ENCODE peak calls at places on chromosomes 6 and 20, in five cellular contexts. One of them, this sample, is unnamed.

GRCh38 chr6:6610031-6610591 is 21.6 kb downstream of the LY86 start:
- DNase-seq in CD4-positive, alpha-beta T cell: peak; percentile 23
- DNase-seq in psoas muscle: no peak
- DNase-seq in activated naive CD4-positive, alpha-beta T cell: peak; percentile 30
- DNase-seq in LoVo: no peak
- DNase-seq in this sample: no peak

GRCh38 chr6:133973109-133973971 is 20.3 kb downstream of the TBPL1 start:
- DNase-seq in CD4-positive, alpha-beta T cell: no peak
- DNase-seq in psoas muscle: no peak
- DNase-seq in activated naive CD4-positive, alpha-beta T cell: no peak
- DNase-seq in LoVo: peak; percentile 62
- DNase-seq in this sample: no peak

GRCh38 chr20:22339091-22339881 is 245.1 kb downstream of the FOXA2 start:
- DNase-seq in CD4-positive, alpha-beta T cell: no peak
- DNase-seq in psoas muscle: no peak
- DNase-seq in activated naive CD4-positive, alpha-beta T cell: no peak
- DNase-seq in LoVo: peak; percentile 77
- DNase-seq in this sample: peak; percentile 17

GRCh38 chr6:106799008-106799952 is 169.9 kb downstream of the QRSL1 start:
- DNase-seq in CD4-positive, alpha-beta T cell: no peak
- DNase-seq in psoas muscle: no peak
- DNase-seq in activated naive CD4-positive, alpha-beta T cell: no peak
- DNase-seq in LoVo: peak; percentile 68
- DNase-seq in this sample: no peak

GRCh38 chr20:53296451-53297153 is 297.0 kb downstream of the ZNF217 start:
- DNase-seq in CD4-positive, alpha-beta T cell: no peak
- DNase-seq in psoas muscle: no peak
- DNase-seq in activated naive CD4-positive, alpha-beta T cell: no peak
- DNase-seq in LoVo: no peak
- DNase-seq in this sample: no peak

GRCh38 chr6:5050009-5050408 is 35.1 kb upstream of the PPP1R3G start:
- DNase-seq in CD4-positive, alpha-beta T cell: no peak
- DNase-seq in psoas muscle: no peak
- DNase-seq in activated naive CD4-positive, alpha-beta T cell: no peak
- DNase-seq in LoVo: no peak
- DNase-seq in this sample: no peak

GRCh38 chr20:42836339-42836738 is 353.4 kb downstream of the PTPRT start:
- DNase-seq in CD4-positive, alpha-beta T cell: no peak
- DNase-seq in psoas muscle: no peak
- DNase-seq in activated naive CD4-positive, alpha-beta T cell: no peak
- DNase-seq in LoVo: no peak
- DNase-seq in this sample: no peak

GRCh38 chr6:13478525-13478962 is 8.9 kb downstream of the GFOD1 start:
- DNase-seq in CD4-positive, alpha-beta T cell: no peak
- DNase-seq in psoas muscle: no peak
- DNase-seq in activated naive CD4-positive, alpha-beta T cell: no peak
- DNase-seq in LoVo: no peak
- DNase-seq in this sample: no peak

GRCh38 chr6:168415993-168416530 is 24.9 kb upstream of the SMOC2 start:
- DNase-seq in CD4-positive, alpha-beta T cell: no peak
- DNase-seq in psoas muscle: no peak
- DNase-seq in activated naive CD4-positive, alpha-beta T cell: no peak
- DNase-seq in LoVo: no peak
- DNase-seq in this sample: no peak

GRCh38 chr20:32538526-32538918 is 46.6 kb downstream of the NOL4L start:
- DNase-seq in CD4-positive, alpha-beta T cell: no peak
- DNase-seq in psoas muscle: no peak
- DNase-seq in activated naive CD4-positive, alpha-beta T cell: peak; percentile 22
- DNase-seq in LoVo: no peak
- DNase-seq in this sample: no peak

GRCh38 chr20:57450419-57450818 is 59.2 kb downstream of the RBM38 start:
- DNase-seq in CD4-positive, alpha-beta T cell: no peak
- DNase-seq in psoas muscle: peak; percentile 41
- DNase-seq in activated naive CD4-positive, alpha-beta T cell: no peak
- DNase-seq in LoVo: no peak
- DNase-seq in this sample: no peak

GRCh38 chr6:141513830-141514229 is 618.9 kb upstream of the GJE1 start:
- DNase-seq in CD4-positive, alpha-beta T cell: no peak
- DNase-seq in psoas muscle: no peak
- DNase-seq in activated naive CD4-positive, alpha-beta T cell: no peak
- DNase-seq in LoVo: no peak
- DNase-seq in this sample: no peak

GRCh38 chr6:47529734-47530133 is 52.1 kb downstream of the CD2AP start:
- DNase-seq in CD4-positive, alpha-beta T cell: no peak
- DNase-seq in psoas muscle: no peak
- DNase-seq in activated naive CD4-positive, alpha-beta T cell: no peak
- DNase-seq in LoVo: no peak
- DNase-seq in this sample: no peak

GRCh38 chr6:49634811-49635159 is 1.9 kb downstream of the RHAG start:
- DNase-seq in CD4-positive, alpha-beta T cell: no peak
- DNase-seq in psoas muscle: no peak
- DNase-seq in activated naive CD4-positive, alpha-beta T cell: no peak
- DNase-seq in LoVo: no peak
- DNase-seq in this sample: no peak

GRCh38 chr6:134436950-134437349 is 119.0 kb upstream of the SGK1 start:
- DNase-seq in CD4-positive, alpha-beta T cell: no peak
- DNase-seq in psoas muscle: no peak
- DNase-seq in activated naive CD4-positive, alpha-beta T cell: no peak
- DNase-seq in LoVo: no peak
- DNase-seq in this sample: no peak

GRCh38 chr6:132952468-132952867 is 138.1 kb downstream of the RPS12 start:
- DNase-seq in CD4-positive, alpha-beta T cell: no peak
- DNase-seq in psoas muscle: no peak
- DNase-seq in activated naive CD4-positive, alpha-beta T cell: no peak
- DNase-seq in LoVo: no peak
- DNase-seq in this sample: no peak

GRCh38 chr20:58144071-58144470 is 84.4 kb downstream of the ANKRD60 start:
- DNase-seq in CD4-positive, alpha-beta T cell: no peak
- DNase-seq in psoas muscle: no peak
- DNase-seq in activated naive CD4-positive, alpha-beta T cell: no peak
- DNase-seq in LoVo: no peak
- DNase-seq in this sample: no peak

GRCh38 chr20:57715268-57715904 is 5.6 kb upstream of the PMEPA1 start:
- DNase-seq in CD4-positive, alpha-beta T cell: no peak
- DNase-seq in psoas muscle: no peak
- DNase-seq in activated naive CD4-positive, alpha-beta T cell: no peak
- DNase-seq in LoVo: no peak
- DNase-seq in this sample: no peak

GRCh38 chr6:33727932-33728331 is 16.4 kb upstream of the UQCC2 start:
- DNase-seq in CD4-positive, alpha-beta T cell: no peak
- DNase-seq in psoas muscle: no peak
- DNase-seq in activated naive CD4-positive, alpha-beta T cell: no peak
- DNase-seq in LoVo: no peak
- DNase-seq in this sample: no peak

GRCh38 chr6:169968541-169969270 is 217.3 kb downstream of the ERMARD start:
- DNase-seq in CD4-positive, alpha-beta T cell: no peak
- DNase-seq in psoas muscle: no peak
- DNase-seq in activated naive CD4-positive, alpha-beta T cell: no peak
- DNase-seq in LoVo: no peak
- DNase-seq in this sample: no peak

GRCh38 chr6:144888621-144889020 is 603.5 kb downstream of the UTRN start:
- DNase-seq in CD4-positive, alpha-beta T cell: no peak
- DNase-seq in psoas muscle: no peak
- DNase-seq in activated naive CD4-positive, alpha-beta T cell: no peak
- DNase-seq in LoVo: no peak
- DNase-seq in this sample: no peak